ENCODE peak calls at places on chromosomes 13 and 19, in four cellular contexts. D, A, T and J are unnamed samples.

GRCh38 chr13:94129490-94129894 is 350.0 kb downstream of the DCT start:
- DNase-seq in D (no peak), T (no peak), A (no peak), J (no peak)

GRCh38 chr19:14432817-14433453 is at the start of gene PKN1:
- DNase-seq in A (peak; percentile 90), D (no peak), T (peak; percentile 86), J (no peak)

GRCh38 chr13:28513745-28514144 is 18.8 kb upstream of the FLT1 start:
- DNase-seq in D (no peak), A (no peak), T (no peak), J (no peak)

GRCh38 chr13:23349127-23349897 is 84.2 kb downstream of the SACS start:
- DNase-seq in T (no peak), A (no peak), D (no peak), J (no peak)

GRCh38 chr13:45406421-45406820 is 11.8 kb downstream of the SLC25A30 start:
- DNase-seq in A (no peak), T (no peak), D (no peak), J (no peak)

GRCh38 chr19:18097217-18097992 is at the start of gene MAST3:
- DNase-seq in T (peak; percentile 93), A (peak; percentile 99), D (peak; percentile 64), J (peak; percentile 91)

GRCh38 chr19:55173717-55174409 is 6.2 kb downstream of the SYT5 start:
- DNase-seq in T (peak; percentile 99), A (peak; percentile 94), D (no peak), J (peak; percentile 88)

GRCh38 chr13:111187879-111188643 is 73.0 kb downstream of the ARHGEF7 start:
- DNase-seq in D (no peak), T (no peak), A (no peak), J (no peak)

GRCh38 chr19:6126335-6126974 is 9.0 kb upstream of the ACSBG2 start:
- DNase-seq in A (peak; percentile 66), T (no peak), D (peak; percentile 71), J (no peak)

GRCh38 chr13:26813626-26814348 is 53.2 kb upstream of the GPR12 start:
- DNase-seq in D (no peak), T (no peak), A (no peak), J (no peak)

GRCh38 chr13:26759907-26760834 is at the start of gene GPR12:
- DNase-seq in A (no peak), D (no peak), T (no peak), J (peak; percentile 66)

GRCh38 chr19:33688657-33688992 is 66.9 kb downstream of the CHST8 start:
- DNase-seq in D (no peak), A (no peak), T (no peak), J (no peak)

GRCh38 chr19:40585677-40586422 is 9.2 kb downstream of the SHKBP1 start:
- DNase-seq in D (no peak), T (no peak), A (no peak), J (no peak)

GRCh38 chr19:34368338-34368737 is 3.3 kb downstream of the GPI start:
- DNase-seq in T (no peak), A (no peak), D (no peak), J (no peak)

GRCh38 chr19:40147693-40148347 is 43.4 kb upstream of the MAP3K10 start:
- DNase-seq in D (no peak), A (no peak), T (no peak), J (no peak)

GRCh38 chr13:90477194-90477593 is 870.3 kb upstream of the MIR17HG start:
- DNase-seq in D (no peak), A (no peak), T (no peak), J (no peak)

GRCh38 chr13:39968646-39969475 is 313.4 kb downstream of the COG6 start:
- DNase-seq in D (no peak), T (no peak), A (no peak), J (no peak)

GRCh38 chr13:65907656-65908441 is 1322.3 kb downstream of the PCDH9 start:
- DNase-seq in T (no peak), D (no peak), A (no peak), J (no peak)

GRCh38 chr19:43316591-43317319 is 36.7 kb upstream of the CD177 start:
- DNase-seq in A (peak; percentile 57), D (no peak), T (peak; percentile 92), J (peak; percentile 88)

GRCh38 chr13:99495478-99496321 is 5.6 kb upstream of the TM9SF2 start:
- DNase-seq in T (no peak), D (no peak), A (no peak), J (peak; percentile 39)

GRCh38 chr13:47175172-47175806 is 278.4 kb upstream of the HTR2A start:
- DNase-seq in T (no peak), A (no peak), D (no peak), J (no peak)

GRCh38 chr13:46909037-46909436 is 12.2 kb upstream of the HTR2A start:
- DNase-seq in D (no peak), A (no peak), T (no peak), J (no peak)

GRCh38 chr19:34409189-34410164 is 5.3 kb downstream of the PDCD2L start:
- DNase-seq in T (no peak), D (no peak), A (no peak), J (no peak)

GRCh38 chr19:31350693-31351211 is 1.5 kb upstream of the TSHZ3 start:
- DNase-seq in T (peak; percentile 79), D (no peak), A (peak; percentile 63), J (peak; percentile 37)

GRCh38 chr13:67228909-67229308 is 1.2 kb downstream of the PCDH9 start:
- DNase-seq in D (no peak), T (no peak), A (no peak), J (no peak)

GRCh38 chr19:29115181-29115580 is 97.8 kb downstream of the UQCRFS1 start:
- DNase-seq in T (no peak), A (no peak), D (no peak), J (no peak)

GRCh38 chr19:33174186-33174585 is 19.9 kb upstream of the LRP3 start:
- DNase-seq in A (no peak), D (no peak), T (no peak), J (no peak)

GRCh38 chr19:53865918-53866696 is 1.6 kb upstream of the MYADM start:
- DNase-seq in A (peak; percentile 42), T (peak; percentile 83), D (no peak), J (peak; percentile 57)

GRCh38 chr13:82800391-82800790 is 1081.9 kb downstream of the SLITRK1 start:
- DNase-seq in T (no peak), D (no peak), A (no peak), J (no peak)

GRCh38 chr13:81686877-81687276 is 1346.0 kb upstream of the SPRY2 start:
- DNase-seq in T (no peak), A (no peak), D (no peak), J (no peak)

GRCh38 chr13:75186384-75186783 is 295.6 kb downstream of the TBC1D4 start:
- DNase-seq in D (no peak), T (no peak), A (no peak), J (no peak)

GRCh38 chr13:86976521-86977324 is 694.4 kb upstream of the SLITRK5 start:
- DNase-seq in D (no peak), T (no peak), A (no peak), J (no peak)

GRCh38 chr19:3547767-3548282 is 8.9 kb downstream of the TEKTIP1 start:
- DNase-seq in A (no peak), D (no peak), T (no peak), J (no peak)

GRCh38 chr19:34217952-34218817 is 36.2 kb upstream of the GARRE1 start:
- DNase-seq in D (peak; percentile 67), T (no peak), A (peak; percentile 60), J (peak; percentile 65)

GRCh38 chr19:9018163-9018875 is 8.1 kb upstream of the MUC16 start:
- DNase-seq in D (no peak), T (no peak), A (no peak), J (no peak)

GRCh38 chr13:39892731-39893293 is 237.3 kb downstream of the COG6 start:
- DNase-seq in T (no peak), D (no peak), A (no peak), J (no peak)

GRCh38 chr19:16303755-16304154 is 20.9 kb upstream of the KLF2 start:
- DNase-seq in D (no peak), A (no peak), T (no peak), J (no peak)

GRCh38 chr13:73835138-73835721 is 299.0 kb downstream of the KLF12 start:
- DNase-seq in T (no peak), A (peak; percentile 22), D (peak; percentile 30), J (peak; percentile 45)
- TF ChIP-seq JUND in T (no peak), A (no peak), D (no peak), J (no peak)

GRCh38 chr13:35818577-35819165 is 312.5 kb downstream of the DCLK1 start:
- DNase-seq in D (no peak), A (peak; percentile 8), T (no peak), J (no peak)
- TF ChIP-seq JUND in D (no peak), A (no peak), T (no peak), J (no peak)

GRCh38 chr19:554817-555216 is 11.0 kb downstream of the GZMM start:
- DNase-seq in A (no peak), D (no peak), T (no peak), J (no peak)
- TF ChIP-seq JUND in A (no peak), D (no peak), T (no peak), J (no peak)

GRCh38 chr19:48511800-48512503 is at the start of gene LMTK3:
- DNase-seq in A (peak; percentile 88), D (no peak), T (peak; percentile 82), J (peak; percentile 69)
- TF ChIP-seq JUND in A (no peak), D (no peak), T (no peak), J (no peak)

GRCh38 chr13:108895220-108895704 is 265.9 kb downstream of the MYO16 start:
- DNase-seq in A (no peak), D (no peak), T (no peak), J (no peak)
- TF ChIP-seq JUND in A (no peak), D (no peak), T (no peak), J (no peak)

GRCh38 chr19:46731007-46731501 is 14.1 kb upstream of the PRKD2 start:
- DNase-seq in T (no peak), D (no peak), A (peak; percentile 85), J (peak; percentile 73)
- TF ChIP-seq JUND in T (no peak), D (no peak), A (peak; percentile 82), J (no peak)

GRCh38 chr19:38691938-38692457 is 44.5 kb downstream of the ACTN4 start:
- DNase-seq in T (no peak), D (no peak), A (no peak), J (no peak)

GRCh38 chr19:38692458-38693379 is 45.3 kb downstream of the ACTN4 start:
- DNase-seq in A (no peak), D (no peak), T (no peak), J (no peak)

GRCh38 chr19:38695319-38695683 is 47.9 kb downstream of the ACTN4 start:
- DNase-seq in A (no peak), T (no peak), D (no peak), J (no peak)

GRCh38 chr19:38695832-38696732 is 48.2 kb downstream of the CAPN12 start:
- DNase-seq in T (no peak), A (no peak), D (no peak), J (no peak)

GRCh38 chr19:38693380-38694223 is 46.2 kb downstream of the ACTN4 start:
- DNase-seq in A (no peak), T (no peak), D (no peak), J (no peak)
- TF ChIP-seq JUND in A (no peak), T (peak; percentile 95), D (no peak), J (no peak)